ENCODE peak calls at places on chromosomes 3 and 15, in eight cellular contexts. A is astrocyte, O is MM.1S, T is neuronal stem cell, R is fibroblast of lung, Q is K562, B is PC-3, E is GM23248. Y is an unnamed sample. For H3K4me1, the result is how much of the 10 kb centered on the place peaks cover.

GRCh38 chr3:117510396-117510795 is 800.8 kb downstream of the TUSC7 start:
- DNase-seq in A (peak), O (no peak), B (no peak), R (peak), T (no peak), Q (no peak), E (peak), Y (no peak)

GRCh38 chr15:82709081-82709420 is 624 bp downstream of the AP3B2 start:
- DNase-seq in Q (peak), B (no peak), T (no peak), R (peak), O (no peak), E (no peak), A (no peak), Y (no peak)

GRCh38 chr15:66839511-66840112 is 137.6 kb downstream of the SMAD6 start:
- DNase-seq in Q (no peak), T (no peak), O (no peak), B (no peak), A (no peak), R (peak), E (peak), Y (no peak)

GRCh38 chr3:65379223-65379622 is 659.5 kb downstream of the MAGI1 start:
- DNase-seq in T (no peak), O (no peak), Q (no peak), E (no peak), R (no peak), B (no peak), A (no peak), Y (no peak)

GRCh38 chr3:11576453-11576852 is 67.3 kb downstream of the VGLL4 start:
- DNase-seq in R (no peak), A (no peak), Q (no peak), E (peak), T (no peak), O (no peak), B (no peak), Y (peak)

GRCh38 chr3:133476971-133477375 is 77.1 kb downstream of the BFSP2 start:
- DNase-seq in T (no peak), R (no peak), B (no peak), E (no peak), Q (no peak), O (no peak), A (no peak), Y (peak)

GRCh38 chr3:42697326-42698051 is 5.1 kb downstream of the HHATL start:
- DNase-seq in A (no peak), B (no peak), O (no peak), Q (no peak), R (no peak), E (no peak), T (no peak), Y (no peak)

GRCh38 chr3:119746423-119746822 is 35.5 kb upstream of the NR1I2 start:
- DNase-seq in R (no peak), E (no peak), O (no peak), B (no peak), Q (no peak), A (no peak), T (no peak), Y (no peak)

GRCh38 chr3:74613060-74613459 is 1.4 kb downstream of the CNTN3 start:
- DNase-seq in T (no peak), Q (no peak), A (peak), O (no peak), B (peak), E (peak), R (peak), Y (no peak)

GRCh38 chr3:111976254-111976653 is 2.6 kb upstream of the ABHD10 start:
- DNase-seq in R (no peak), Q (no peak), B (no peak), T (no peak), E (no peak), A (no peak), O (no peak), Y (no peak)

GRCh38 chr3:153856932-153857331 is 264.3 kb upstream of the ARHGEF26 start:
- DNase-seq in B (peak), Q (no peak), T (no peak), R (peak), A (peak), O (no peak), E (no peak), Y (no peak)

GRCh38 chr3:153848701-153849100 is 272.5 kb upstream of the ARHGEF26 start:
- DNase-seq in Q (no peak), E (no peak), O (no peak), A (no peak), R (no peak), B (no peak), T (peak), Y (no peak)

GRCh38 chr3:153855772-153856171 is 265.4 kb upstream of the ARHGEF26 start:
- DNase-seq in B (no peak), E (no peak), Q (peak), A (no peak), T (no peak), R (no peak), O (no peak), Y (no peak)

GRCh38 chr3:153853163-153853562 is 268.0 kb upstream of the ARHGEF26 start:
- DNase-seq in E (no peak), Q (no peak), R (no peak), B (no peak), A (no peak), T (no peak), O (no peak), Y (no peak)

DNA sequence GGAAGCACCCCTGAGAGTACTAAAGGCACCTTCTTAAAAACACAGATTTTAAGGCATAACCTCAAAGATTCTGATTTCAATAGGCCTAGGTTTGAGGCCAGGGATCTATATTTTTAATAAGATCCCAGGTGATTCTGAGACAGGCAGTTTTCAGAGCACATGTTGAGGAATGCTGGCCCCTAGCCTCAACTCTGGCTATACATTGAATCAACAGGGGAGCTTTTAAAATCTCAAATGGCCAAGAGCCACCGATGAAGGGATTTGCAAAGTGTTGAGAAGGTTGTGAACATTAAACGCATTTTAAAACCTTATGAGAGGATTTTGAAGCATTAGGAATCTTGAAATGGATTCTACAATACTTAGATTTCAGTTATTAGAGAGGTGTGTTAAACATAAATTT is 268.8 kb upstream of the ARHGEF26 start:
- DNase-seq in O (no peak), E (no peak), R (no peak), B (no peak), T (no peak), Q (no peak), A (no peak), Y (no peak)
- H3K4me1 ChIP-seq in O (under half), E (under half), R (under half), B (under half), T (under half), Q (under half), A (under half), Y (under half)

GRCh38 chr15:31377030-31377429 is 50.4 kb downstream of the KLF13 start:
- DNase-seq in E (no peak), Q (no peak), A (no peak), B (no peak), R (no peak), O (no peak), T (no peak), Y (no peak)

GRCh38 chr15:31378363-31378903 is 51.8 kb downstream of the KLF13 start:
- DNase-seq in A (no peak), B (no peak), E (no peak), R (no peak), T (no peak), O (no peak), Q (no peak), Y (no peak)

GRCh38 chr15:31376511-31376910 is 49.9 kb downstream of the KLF13 start:
- DNase-seq in R (no peak), T (no peak), B (no peak), E (no peak), O (no peak), Q (no peak), A (no peak), Y (no peak)

GRCh38 chr15:31379577-31379976 is 52.9 kb downstream of the KLF13 start:
- DNase-seq in B (no peak), Q (no peak), E (no peak), A (no peak), T (no peak), O (no peak), R (no peak), Y (no peak)

GRCh38 chr15:31379042-31379441 is 52.4 kb downstream of the KLF13 start:
- DNase-seq in T (no peak), O (no peak), B (no peak), E (no peak), R (no peak), A (no peak), Q (no peak), Y (no peak)
- H3K4me2 ChIP-seq in T (no peak), O (no peak), B (no peak), E (no peak), R (no peak), A (no peak), Q (no peak), Y (no peak)

GRCh38 chr3:46978381-46978780 is 1.1 kb upstream of the NBEAL2 start:
- DNase-seq in B (no peak), O (no peak), T (no peak), R (no peak), A (no peak), Q (no peak), E (no peak), Y (no peak)
- H3K4me1 ChIP-seq in B (under half), O (under half), T (under half), R (under half), A (under half), Q (half or more), E (under half), Y (half or more)

GRCh38 chr15:90379263-90379662 is 8.8 kb upstream of the IQGAP1 start:
- DNase-seq in Q (peak), T (no peak), E (no peak), R (no peak), A (no peak), O (no peak), B (no peak), Y (no peak)

GRCh38 chr15:90381515-90381914 is 6.5 kb upstream of the IQGAP1 start:
- DNase-seq in B (no peak), A (no peak), E (no peak), O (no peak), T (no peak), R (no peak), Q (no peak), Y (no peak)

GRCh38 chr15:90382305-90382704 is 5.7 kb upstream of the IQGAP1 start:
- DNase-seq in T (no peak), Q (no peak), R (no peak), A (no peak), O (no peak), B (no peak), E (no peak), Y (no peak)

GRCh38 chr15:90375071-90375470 is 13.0 kb upstream of the IQGAP1 start:
- DNase-seq in A (no peak), O (no peak), E (no peak), B (no peak), R (no peak), Q (no peak), T (no peak), Y (no peak)

DNA sequence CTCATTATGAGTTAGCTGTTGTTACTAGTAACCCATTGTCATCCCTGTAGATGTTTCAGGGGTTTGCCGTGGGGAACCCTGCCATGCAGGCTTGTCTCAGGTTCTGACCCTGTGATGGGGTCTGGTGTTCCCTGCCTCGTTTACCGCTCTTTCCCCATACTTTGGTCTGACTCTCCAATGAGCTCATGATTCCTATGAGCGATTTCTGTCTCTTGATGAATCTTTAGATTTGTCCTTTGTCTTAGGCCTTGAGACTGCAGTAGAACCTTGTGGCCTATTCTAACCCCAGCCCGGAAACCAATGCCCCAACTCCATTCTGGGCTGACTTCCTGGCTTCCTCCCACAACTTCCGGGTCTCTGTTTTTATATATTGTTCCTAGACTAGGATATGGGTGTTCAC is 11.3 kb upstream of the IQGAP1 start:
- DNase-seq in E (no peak), B (no peak), Q (no peak), A (no peak), O (peak), T (no peak), R (no peak), Y (peak)
- H3K4me2 ChIP-seq in E (no peak), B (no peak), Q (no peak), A (no peak), O (peak), T (no peak), R (no peak), Y (no peak)

DNA sequence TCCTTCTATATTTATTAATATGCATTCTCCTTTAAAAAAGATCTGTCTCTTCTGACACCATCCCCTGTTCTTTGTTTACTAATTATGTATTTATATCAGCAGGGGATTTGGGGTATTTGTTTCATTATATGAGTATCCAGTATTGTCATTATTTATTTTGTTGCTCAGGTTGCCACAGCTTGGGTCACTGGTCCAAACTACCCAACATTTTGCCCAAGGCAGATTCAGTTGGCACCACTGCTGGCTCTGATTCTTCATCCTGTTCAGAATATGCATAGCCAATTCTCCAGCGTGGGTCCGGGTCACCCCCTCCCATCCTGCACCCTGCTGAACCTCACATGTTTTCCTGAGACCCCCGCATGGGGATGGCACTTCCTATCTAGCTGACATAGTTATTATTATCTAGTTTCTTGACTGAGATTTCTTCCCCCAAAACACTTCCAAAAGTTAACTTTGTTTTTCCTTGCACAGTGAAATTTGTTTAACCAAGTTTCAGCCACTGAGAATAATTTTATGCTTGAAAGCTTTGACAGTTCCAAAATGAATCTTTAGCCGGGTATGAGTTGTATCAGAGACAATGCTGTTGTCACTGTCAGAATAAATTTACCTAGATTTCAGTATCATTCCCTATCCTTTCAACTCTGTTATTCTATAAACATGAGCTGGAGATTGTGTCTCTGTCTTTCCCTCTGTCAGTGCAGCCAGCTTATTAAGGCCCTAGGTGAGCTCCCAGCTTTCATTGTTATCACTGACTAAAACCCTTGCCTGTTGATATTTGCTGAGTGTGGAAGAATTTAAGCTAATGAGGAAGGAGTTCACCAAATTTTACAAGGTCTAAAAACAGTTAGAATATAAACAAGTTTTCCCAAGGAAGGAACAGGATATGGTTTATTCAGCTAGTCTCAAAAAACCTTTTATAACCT is 70.3 kb downstream of the TGFBR2 start:
- DNase-seq in B (peak), E (no peak), Q (no peak), O (no peak), T (no peak), R (no peak), A (no peak), Y (no peak)
- H3K4me1 ChIP-seq in B (under half), E (under half), Q (under half), O (under half), T (under half), R (under half), A (under half), Y (under half)

DNA sequence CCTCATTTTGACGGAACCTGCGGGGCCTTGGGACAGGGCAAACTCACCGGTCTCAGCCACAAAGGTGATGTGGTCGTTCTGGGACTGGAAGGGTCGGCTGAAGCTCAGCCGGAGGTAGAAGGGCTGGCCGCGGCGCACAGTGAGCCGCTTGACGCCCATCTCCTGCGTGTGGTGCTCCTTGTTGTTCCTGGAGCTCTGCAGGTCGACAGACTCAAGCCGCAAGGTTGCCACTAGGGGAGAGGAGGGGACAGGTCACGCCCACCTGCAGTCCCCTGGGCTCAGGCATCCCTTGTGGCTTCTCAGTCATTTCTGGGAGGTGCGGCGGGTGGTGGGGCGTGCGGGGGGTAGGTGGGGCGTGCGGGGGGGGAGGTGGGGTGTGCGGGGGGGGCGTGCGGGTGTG is 26.7 kb upstream of the TGM5 start:
- DNase-seq in R (no peak), E (peak), B (no peak), A (no peak), T (no peak), O (no peak), Q (peak), Y (peak)
- H3K4me2 ChIP-seq in R (no peak), E (no peak), B (no peak), A (no peak), T (no peak), O (no peak), Q (no peak), Y (no peak)

GRCh38 chr15:92811514-92811913 is 88.6 kb upstream of the CHD2 start:
- DNase-seq in T (no peak), E (no peak), A (no peak), Q (peak), O (peak), R (peak), B (peak), Y (peak)

GRCh38 chr15:92813440-92813839 is 86.7 kb upstream of the CHD2 start:
- DNase-seq in T (no peak), A (no peak), E (no peak), R (no peak), B (no peak), O (no peak), Q (no peak), Y (no peak)

GRCh38 chr15:92809880-92810361 is 90.2 kb upstream of the CHD2 start:
- DNase-seq in O (peak), Q (peak), E (peak), T (no peak), B (peak), R (peak), A (peak), Y (peak)

GRCh38 chr15:92810418-92811138 is 89.5 kb upstream of the CHD2 start:
- DNase-seq in B (peak), Q (peak), R (peak), A (peak), T (no peak), O (peak), E (peak), Y (peak)

GRCh38 chr15:92812271-92812670 is 87.9 kb upstream of the CHD2 start:
- DNase-seq in O (no peak), A (no peak), T (no peak), Q (no peak), R (no peak), B (no peak), E (no peak), Y (no peak)
- H3K4me1 ChIP-seq in O (under half), A (under half), T (under half), Q (under half), R (under half), B (under half), E (under half), Y (under half)

GRCh38 chr3:132432639-132433038 is 15.3 kb downstream of the DNAJC13 start:
- DNase-seq in E (peak), R (peak), O (no peak), A (peak), Q (peak), T (no peak), B (peak), Y (no peak)
- H3K4me2 ChIP-seq in E (no peak), R (peak), O (no peak), A (peak), Q (no peak), T (no peak), B (peak), Y (no peak)

GRCh38 chr3:48594431-48595049 is 589 bp downstream of the COL7A1 start:
- DNase-seq in E (peak), B (no peak), Q (peak), A (no peak), O (no peak), T (no peak), R (peak), Y (no peak)
- H3K4me1 ChIP-seq in E (under half), B (under half), Q (under half), A (half or more), O (under half), T (under half), R (under half), Y (under half)

GRCh38 chr15:77023576-77024272 is 28.8 kb downstream of the PSTPIP1 start:
- DNase-seq in O (no peak), Q (no peak), R (no peak), E (no peak), T (no peak), B (no peak), A (no peak), Y (no peak)
- H3K4me2 ChIP-seq in O (no peak), Q (no peak), R (no peak), E (no peak), T (no peak), B (no peak), A (no peak), Y (no peak)

Y was measured in OCI-LY7.